ENCODE peak calls at places on chromosomes 1 and 21, in four cellular contexts. X is WTC11, B is K562, Q is HepG2. Y is an unnamed sample.

GRCh38 chr1:16921391-16922185 is at the start of gene CROCC:
- DNase-seq in X (peak), B (peak), Q (no peak), Y (no peak)

GRCh38 chr1:151187205-151187604 is 2.8 kb downstream of the VPS72 start:
- DNase-seq in X (no peak), B (no peak), Q (no peak), Y (no peak)

GRCh38 chr1:7002728-7003127 is 217.5 kb downstream of the CAMTA1 start:
- DNase-seq in X (no peak), B (no peak), Q (no peak), Y (no peak)

GRCh38 chr1:222877854-222878253 is 63.0 kb downstream of the DISP1 start:
- DNase-seq in X (no peak), B (peak), Q (peak), Y (no peak)

GRCh38 chr1:167943541-167943940 is 6.7 kb upstream of the MPC2 start:
- DNase-seq in X (no peak), B (no peak), Q (no peak), Y (no peak)

GRCh38 chr1:63545780-63546179 is 22.5 kb downstream of the EFCAB7 start:
- DNase-seq in X (no peak), B (no peak), Q (no peak), Y (no peak)

GRCh38 chr1:41482001-41482765 is 2.3 kb downstream of the EDN2 start:
- DNase-seq in X (no peak), B (no peak), Q (no peak), Y (no peak)

GRCh38 chr1:79090985-79091384 is 84.5 kb upstream of the ADGRL4 start:
- DNase-seq in X (no peak), B (no peak), Q (no peak), Y (no peak)

GRCh38 chr21:34181418-34181817 is 108.0 kb downstream of the MRPS6 start:
- DNase-seq in X (no peak), B (no peak), Q (no peak), Y (no peak)

GRCh38 chr1:110561631-110562030 is 42.7 kb upstream of the KCNA10 start:
- DNase-seq in X (no peak), B (no peak), Q (no peak), Y (no peak)

GRCh38 chr1:1990222-1990621 is 13.4 kb downstream of the CFAP74 start:
- DNase-seq in X (no peak), B (no peak), Q (no peak), Y (no peak)

GRCh38 chr21:46142581-46143473 is 12.6 kb downstream of the FTCD start:
- DNase-seq in X (no peak), B (no peak), Q (no peak), Y (no peak)

GRCh38 chr21:46667735-46668380 is 32.4 kb downstream of the PRMT2 start:
- DNase-seq in X (peak), B (no peak), Q (peak), Y (peak)

GRCh38 chr1:209318302-209319056 is 265.0 kb upstream of the CAMK1G start:
- DNase-seq in X (no peak), B (no peak), Q (no peak), Y (no peak)

GRCh38 chr1:37995773-37996379 is 6.1 kb upstream of the SF3A3 start:
- DNase-seq in X (peak), B (no peak), Q (no peak), Y (no peak)

GRCh38 chr1:162627662-162628296 is 4.5 kb upstream of the DDR2 start:
- DNase-seq in X (no peak), B (peak), Q (peak), Y (peak)

GRCh38 chr21:36704958-36705678 is 6.2 kb downstream of the SIM2 start:
- DNase-seq in X (no peak), B (no peak), Q (no peak), Y (no peak)

GRCh38 chr1:156163712-156164464 is 10.5 kb downstream of the SEMA4A start:
- DNase-seq in X (no peak), B (no peak), Q (no peak), Y (no peak)
- TF ChIP-seq ELF4 in X (no peak), B (no peak), Q (no peak), Y (no peak)

GRCh38 chr1:31785020-31785946 is 21.1 kb upstream of the ADGRB2 start:
- DNase-seq in X (peak), B (no peak), Q (no peak), Y (no peak)

GRCh38 chr1:31787261-31787660 is 23.1 kb upstream of the ADGRB2 start:
- DNase-seq in X (peak), B (no peak), Q (no peak), Y (no peak)

GRCh38 chr1:31787786-31788137 is 23.6 kb upstream of the ADGRB2 start:
- DNase-seq in X (no peak), B (no peak), Q (no peak), Y (no peak)

GRCh38 chr1:31785947-31786290 is 21.8 kb upstream of the ADGRB2 start:
- DNase-seq in X (peak), B (no peak), Q (no peak), Y (no peak)

DNA sequence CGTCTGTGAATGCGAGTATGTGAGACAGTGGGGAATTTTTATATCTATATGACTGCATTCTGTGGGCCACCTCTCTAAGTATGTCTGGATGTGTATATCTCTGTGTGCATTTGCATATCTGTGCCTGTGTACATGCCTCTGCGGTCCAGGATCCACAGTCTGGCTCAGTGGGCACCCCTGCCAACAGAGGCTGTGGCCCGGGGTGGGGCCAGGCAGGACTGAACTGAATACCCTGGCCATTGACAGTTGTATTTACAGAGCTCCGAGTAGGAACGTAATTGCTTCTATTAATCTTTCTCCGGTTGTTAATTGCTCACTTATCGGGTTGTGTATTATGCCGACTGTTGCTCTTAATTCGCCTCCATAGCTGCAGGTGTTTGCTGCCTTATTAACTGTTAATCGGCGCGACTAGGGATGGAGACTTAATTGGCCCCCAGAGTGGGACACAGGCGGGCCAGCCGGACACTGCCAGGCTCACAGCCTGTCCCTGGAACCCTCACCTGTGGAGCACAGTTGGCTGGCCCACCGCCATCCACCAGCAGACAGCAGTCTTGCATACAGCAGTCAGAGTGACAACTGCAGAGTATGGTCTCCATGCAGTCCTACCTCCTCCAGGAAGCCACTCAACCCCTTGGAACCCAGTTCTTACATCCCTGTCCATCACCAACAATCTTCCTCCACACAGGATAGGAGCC is 22.4 kb upstream of the ADGRB2 start:
- DNase-seq in X (peak), B (no peak), Q (no peak), Y (no peak)
- TF ChIP-seq ELF4 in X (no peak), B (no peak), Q (no peak), Y (no peak)

GRCh38 chr1:157034137-157034800 is 11.3 kb downstream of the ARHGEF11 start:
- DNase-seq in X (peak), B (no peak), Q (peak), Y (no peak)
- TF ChIP-seq ELF4 in X (no peak), B (no peak), Q (no peak), Y (no peak)

GRCh38 chr1:228956864-228957263 is 221.6 kb downstream of the RHOU start:
- DNase-seq in X (no peak), B (no peak), Q (no peak), Y (no peak)
- TF ChIP-seq ELF4 in X (no peak), B (no peak), Q (no peak), Y (no peak)

DNA sequence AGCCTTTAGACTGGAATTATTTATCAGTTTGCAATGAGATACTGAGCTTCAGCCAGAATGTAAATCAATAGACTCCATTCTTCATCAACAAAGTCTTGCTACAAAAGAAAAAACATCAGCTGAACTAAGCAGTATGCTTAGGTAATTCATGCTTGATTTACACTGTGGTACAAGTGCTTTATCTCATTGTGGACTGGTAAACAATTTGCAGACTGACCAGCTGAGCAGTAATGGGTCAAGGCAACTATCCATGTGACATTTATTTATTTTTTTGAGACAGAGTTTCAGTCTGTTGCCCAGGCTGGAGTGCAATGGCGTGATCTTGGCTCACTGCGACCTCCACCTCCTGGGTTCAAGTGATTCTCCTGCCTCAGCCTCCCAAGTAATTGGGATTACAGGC is 39.8 kb upstream of the SYT2 start:
- DNase-seq in X (no peak), B (no peak), Q (no peak), Y (no peak)
- TF ChIP-seq ELF4 in X (no peak), B (no peak), Q (no peak), Y (no peak)

DNA sequence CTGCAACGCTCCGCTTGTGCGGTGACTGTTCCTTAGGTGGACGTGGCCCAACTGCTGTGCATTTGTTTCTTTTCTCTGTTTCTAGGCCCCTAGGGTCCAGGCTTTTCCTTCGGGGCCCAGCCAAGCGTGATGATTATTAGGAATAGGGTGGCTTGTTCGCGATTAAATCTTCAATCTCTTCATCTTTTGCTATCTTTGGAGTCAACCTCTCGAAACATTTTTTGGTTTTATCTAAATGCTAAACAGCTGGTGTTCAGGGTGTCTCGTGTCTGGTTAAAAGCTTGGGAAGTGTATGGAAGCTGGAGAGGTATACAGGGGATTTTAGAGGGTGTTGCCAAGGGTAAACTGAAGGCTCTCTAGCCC is 844 bp upstream of the PLD5 start:
- DNase-seq in X (no peak), B (no peak), Q (no peak), Y (no peak)
- TF ChIP-seq ELF4 in X (no peak), B (no peak), Q (no peak), Y (no peak)

DNA sequence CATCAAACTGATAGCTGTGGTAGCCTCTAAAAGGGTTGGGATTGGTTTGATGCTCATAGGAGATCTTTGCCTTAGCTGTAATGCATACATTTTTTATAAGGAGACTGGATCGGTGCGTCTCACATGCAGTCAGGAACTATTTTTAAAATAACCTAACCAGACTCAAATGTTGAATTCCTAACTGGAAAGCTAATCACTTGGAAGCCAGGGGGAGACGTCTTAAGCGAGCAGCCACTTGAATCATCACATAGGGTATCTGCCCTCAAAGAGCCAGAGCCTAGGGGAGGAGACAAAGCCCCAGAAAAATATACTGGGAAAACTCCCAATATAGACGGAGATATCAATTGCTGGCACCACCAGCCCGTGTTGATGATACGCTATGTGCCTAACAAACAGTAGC is 61.7 kb upstream of the PUM1 start:
- DNase-seq in X (no peak), B (no peak), Q (no peak), Y (no peak)
- TF ChIP-seq ELF4 in X (no peak), B (no peak), Q (no peak), Y (no peak)

GRCh38 chr1:200972985-200973742 is 50.4 kb downstream of the KIF21B start:
- DNase-seq in X (no peak), B (no peak), Q (no peak), Y (no peak)

GRCh38 chr1:200971428-200971903 is 52.0 kb downstream of the KIF21B start:
- DNase-seq in X (no peak), B (no peak), Q (no peak), Y (peak)

GRCh38 chr1:200973937-200974657 is 49.4 kb downstream of the KIF21B start:
- DNase-seq in X (no peak), B (no peak), Q (no peak), Y (no peak)

GRCh38 chr1:200970771-200971427 is 52.6 kb downstream of the KIF21B start:
- DNase-seq in X (no peak), B (no peak), Q (no peak), Y (no peak)

DNA sequence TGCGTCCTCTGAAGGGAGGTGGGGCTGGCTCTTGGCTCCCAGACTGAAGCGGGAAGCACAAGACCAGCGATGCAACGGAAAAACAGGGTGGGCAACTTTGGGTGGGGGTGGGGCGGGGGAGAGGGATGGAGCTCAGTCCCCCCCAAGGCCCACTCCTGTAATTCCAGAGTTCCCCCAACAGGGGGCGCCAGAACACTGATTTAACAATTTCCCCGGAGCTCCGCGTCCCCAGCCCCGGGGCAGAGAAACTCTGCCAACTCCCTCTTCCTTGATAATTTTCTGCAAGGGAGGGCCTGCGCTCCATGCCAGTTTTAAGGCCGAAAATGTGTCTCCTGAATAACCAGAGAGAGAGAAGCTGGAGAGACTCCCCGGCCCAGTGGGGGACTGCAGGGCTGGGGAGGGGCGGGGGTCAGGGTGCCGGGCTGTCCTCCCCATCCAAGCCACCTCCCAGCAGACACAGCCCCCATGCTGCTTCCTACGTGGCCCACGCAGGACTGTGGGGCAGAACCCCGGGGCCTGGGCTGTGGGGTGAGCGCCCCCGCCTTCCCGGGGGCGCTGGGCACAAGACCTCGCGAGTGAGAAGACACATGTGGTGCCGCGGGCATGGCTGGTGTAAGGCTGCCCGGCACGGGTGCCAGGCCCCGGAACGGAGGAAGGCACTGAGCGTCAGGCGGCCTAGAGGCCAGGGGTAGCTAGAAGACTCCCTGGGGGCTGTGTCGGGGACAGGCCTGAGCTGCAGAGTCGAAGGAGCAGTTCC is 51.4 kb downstream of the KIF21B start:
- DNase-seq in X (peak), B (peak), Q (peak), Y (peak)
- TF ChIP-seq ELF4 in X (no peak), B (no peak), Q (no peak), Y (no peak)